ENCODE peak calls at places on chromosome 19, in six cellular contexts. C, Q, J, P, Z and L are unnamed samples.

GRCh38 chr19:16920816-16921529 is 32.2 kb downstream of the F2RL3 start:
- DNase-seq in P (no peak), C (no peak), J (peak; percentile 42), Q (peak; percentile 80), Z (no peak), L (no peak)

GRCh38 chr19:34452671-34453253 is 24.6 kb downstream of the UBA2 start:
- DNase-seq in J (no peak), Z (no peak), Q (no peak), P (no peak), C (no peak), L (no peak)

GRCh38 chr19:33473644-33474305 is 47.8 kb downstream of the PEPD start:
- DNase-seq in Z (no peak), C (peak; percentile 31), Q (no peak), P (no peak), J (no peak), L (no peak)

GRCh38 chr19:50435221-50435620 is 2.5 kb downstream of the MYBPC2 start:
- DNase-seq in C (no peak), P (no peak), Z (no peak), Q (no peak), J (no peak), L (no peak)

GRCh38 chr19:35098413-35099049 is 17.1 kb upstream of the FXYD3 start:
- DNase-seq in Q (no peak), C (no peak), Z (no peak), J (no peak), P (no peak), L (no peak)

GRCh38 chr19:1102407-1103106 is 1.2 kb upstream of the GPX4 start:
- DNase-seq in J (peak; percentile 95), Q (peak; percentile 84), P (peak; percentile 64), C (peak; percentile 95), Z (no peak), L (no peak)

GRCh38 chr19:6891761-6892385 is 4.5 kb downstream of the ADGRE1 start:
- DNase-seq in P (no peak), Z (no peak), Q (no peak), J (no peak), C (no peak), L (no peak)

GRCh38 chr19:55118401-55118991 is 1.1 kb upstream of the PPP1R12C start:
- DNase-seq in J (no peak), P (peak; percentile 35), C (peak; percentile 73), Q (peak; percentile 49), Z (no peak), L (no peak)

GRCh38 chr19:33292595-33293254 is 9.6 kb downstream of the CEBPA start:
- DNase-seq in C (no peak), P (peak; percentile 78), Z (no peak), J (no peak), Q (no peak), L (no peak)

GRCh38 chr19:53068834-53069233 is 24.3 kb downstream of the ERVV-2 start:
- DNase-seq in J (no peak), Q (no peak), P (no peak), C (no peak), Z (no peak), L (no peak)

GRCh38 chr19:53308339-53308811 is 25.2 kb upstream of the ZNF845 start:
- DNase-seq in P (no peak), Z (no peak), J (no peak), C (no peak), Q (peak; percentile 8), L (no peak)

GRCh38 chr19:18149596-18149975 is 3.4 kb upstream of the PIK3R2 start:
- DNase-seq in Q (no peak), J (no peak), P (no peak), C (no peak), Z (no peak), L (no peak)

GRCh38 chr19:22602631-22603272 is 31.4 kb upstream of the ZNF492 start:
- DNase-seq in C (peak; percentile 46), P (no peak), J (no peak), Z (no peak), Q (no peak), L (no peak)

GRCh38 chr19:52541608-52542007 is 14.1 kb downstream of the ZNF808 start:
- DNase-seq in P (no peak), J (no peak), Q (no peak), C (no peak), Z (no peak), L (no peak)

DNA sequence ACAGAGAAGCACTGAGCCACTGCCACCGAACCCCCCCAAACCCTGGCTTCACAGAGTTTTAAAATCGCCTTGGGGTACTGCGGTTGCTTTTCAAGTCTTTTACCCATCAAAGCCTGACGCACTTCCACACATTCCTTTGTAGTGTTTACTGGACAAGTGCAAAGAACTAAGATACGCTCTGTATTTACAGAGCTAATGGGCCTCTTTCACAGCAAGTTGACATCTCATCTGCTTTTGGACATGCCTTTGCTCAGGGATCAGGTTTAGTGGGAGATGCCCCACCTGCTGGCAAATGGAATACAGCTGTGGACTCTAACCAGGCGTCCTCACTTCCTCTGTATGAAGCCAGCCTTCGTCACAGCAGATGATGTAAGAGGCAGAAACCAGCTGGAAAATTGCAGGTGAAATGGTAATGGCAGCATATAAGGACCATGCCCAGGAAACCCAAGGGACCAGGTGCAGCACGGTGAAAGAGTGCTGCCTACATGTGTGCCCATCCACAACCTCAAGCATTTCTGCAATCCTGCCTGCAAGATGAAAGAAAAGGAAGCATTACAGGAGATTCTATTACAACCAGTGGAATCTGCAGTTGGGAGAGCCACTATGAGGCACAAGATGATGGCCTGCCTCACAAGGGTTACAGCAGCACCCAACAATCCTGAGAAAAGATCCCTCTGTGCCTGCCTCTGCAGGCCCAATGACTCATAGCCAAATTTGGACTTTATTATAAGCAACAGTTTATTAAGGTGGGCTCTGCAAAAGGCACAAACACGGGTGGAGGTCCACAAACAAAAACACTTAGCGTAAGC is 34.7 kb downstream of the BRD4 start:
- DNase-seq in J (peak; percentile 59), Q (no peak), C (no peak), P (peak; percentile 43), Z (no peak), L (no peak)
- TF ChIP-seq CTCF in J (peak; percentile 18), Q (no peak), C (no peak), P (no peak), Z (no peak), L (no peak)

GRCh38 chr19:8893419-8893818 is 61.2 kb downstream of the MBD3L1 start:
- DNase-seq in P (no peak), J (no peak), Q (no peak), Z (no peak), C (no peak), L (no peak)
- H3K9me3 ChIP-seq in P (no peaks in the 10 kb centered on the region), J (no peaks in the 10 kb centered on the region), Q (no peaks in the 10 kb centered on the region), Z (no peaks in the 10 kb centered on the region), C (no peaks in the 10 kb centered on the region), L (no peaks in the 10 kb centered on the region)

DNA sequence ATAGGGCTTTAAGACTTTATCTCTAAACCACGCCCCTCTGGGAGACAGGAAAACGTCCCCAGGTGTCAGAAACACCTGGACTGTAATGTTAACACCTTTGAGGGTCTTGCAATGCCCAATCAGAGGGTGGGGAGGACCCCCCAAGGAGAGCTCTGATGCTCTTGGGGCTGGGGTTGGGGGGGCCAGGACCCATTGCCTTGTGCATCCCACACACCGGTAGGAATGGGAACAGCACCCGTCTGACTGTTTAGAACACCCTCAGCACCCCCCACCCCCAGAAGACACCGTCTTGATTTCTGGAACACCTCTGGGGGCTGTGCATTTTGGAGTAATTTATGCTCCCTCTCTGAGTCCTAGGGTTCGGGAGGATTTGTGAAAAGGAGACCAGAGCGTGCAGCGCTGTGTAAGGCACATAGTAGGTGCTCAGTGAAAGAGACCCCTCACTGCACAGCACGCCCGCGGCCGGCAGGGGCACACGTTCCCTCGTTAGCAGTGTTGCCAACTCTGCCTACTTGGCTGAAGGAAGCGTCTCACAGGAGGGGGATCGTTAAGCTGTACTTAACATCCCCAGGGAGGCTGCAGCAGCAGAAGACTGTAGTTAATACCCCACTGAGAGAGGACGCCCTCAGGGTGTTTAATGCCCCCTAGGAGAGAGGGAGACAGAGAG is 2.8 kb upstream of the ERFL start:
- DNase-seq in J (no peak), C (no peak), P (no peak), Z (no peak), Q (no peak), L (no peak)
- TF ChIP-seq CTCF in J (no peak), C (no peak), P (no peak), Z (no peak), Q (no peak), L (no peak)

GRCh38 chr19:56821675-56822074 is 18.9 kb downstream of the PEG3 start:
- DNase-seq in J (no peak), Z (no peak), C (no peak), Q (no peak), P (no peak), L (no peak)

GRCh38 chr19:56821209-56821608 is 19.3 kb downstream of the PEG3 start:
- DNase-seq in J (no peak), C (no peak), Q (no peak), P (no peak), Z (no peak), L (no peak)

GRCh38 chr19:56823417-56823816 is 17.1 kb downstream of the PEG3 start:
- DNase-seq in Q (no peak), J (no peak), P (no peak), Z (no peak), C (no peak), L (no peak)

GRCh38 chr19:56822755-56823154 is 17.8 kb downstream of the PEG3 start:
- DNase-seq in C (no peak), Z (no peak), Q (no peak), P (no peak), J (no peak), L (no peak)

GRCh38 chr19:56823956-56824355 is 16.6 kb downstream of the PEG3 start:
- DNase-seq in P (no peak), Z (no peak), C (no peak), J (no peak), Q (no peak), L (no peak)
- H3K9me3 ChIP-seq in P (no peaks in the 10 kb centered on the region), Z (no peaks in the 10 kb centered on the region), C (no peaks in the 10 kb centered on the region), J (peaks cover 21% of the 10 kb centered on the region), Q (no peaks in the 10 kb centered on the region), L (peaks cover 16% of the 10 kb centered on the region)

DNA sequence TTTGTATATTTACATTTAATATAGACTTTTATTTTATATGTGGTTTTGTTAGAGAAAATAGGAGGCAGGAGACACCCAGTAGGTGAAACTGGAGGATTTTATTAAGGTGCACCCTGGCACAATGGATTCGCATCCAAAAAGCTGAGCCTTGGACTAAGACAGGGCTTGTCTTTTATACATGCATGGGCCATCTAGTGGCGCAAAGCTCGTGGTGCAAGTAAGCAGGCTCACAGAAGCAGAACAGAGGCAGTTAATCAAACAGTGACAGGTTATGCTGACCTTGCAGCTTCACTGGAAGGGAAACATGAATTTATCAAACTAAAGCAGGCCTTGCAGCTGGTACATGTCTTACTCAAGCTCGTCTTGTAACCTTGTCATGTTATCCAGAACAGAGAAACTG is 58.8 kb upstream of the ZNF681 start:
- DNase-seq in Z (no peak), P (peak; percentile 28), C (no peak), J (peak; percentile 4), Q (no peak), L (peak; percentile 29)
- TF ChIP-seq CTCF in Z (no peak), P (peak; percentile 34), C (no peak), J (peak; percentile 53), Q (peak; percentile 52), L (peak; percentile 68)

DNA sequence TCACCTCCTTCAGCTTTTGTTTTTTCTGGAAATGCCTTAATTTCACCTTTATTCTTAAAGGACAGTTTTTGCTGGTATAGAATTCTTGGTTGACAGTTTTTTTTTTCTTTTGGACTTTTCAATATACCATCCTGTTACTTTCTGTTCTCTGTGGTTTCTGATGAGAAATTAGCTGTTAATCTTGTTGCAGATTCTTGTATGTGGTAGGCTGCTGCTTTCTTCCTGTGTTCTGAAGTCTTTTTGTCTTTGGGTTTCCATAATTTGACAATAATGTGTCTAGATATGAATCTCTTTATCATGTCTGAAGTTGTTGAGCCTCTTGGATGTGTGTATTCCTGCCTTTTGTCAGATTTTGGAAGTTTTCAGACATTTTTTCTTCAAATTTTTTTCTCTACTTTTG is 12.0 kb downstream of the ZNF283 start:
- DNase-seq in Z (no peak), Q (no peak), P (no peak), J (no peak), C (no peak), L (no peak)
- H3K9me3 ChIP-seq in Z (peaks cover 80% of the 10 kb centered on the region), Q (peaks cover 58% of the 10 kb centered on the region), P (peaks cover 86% of the 10 kb centered on the region), J (peaks cover 50% of the 10 kb centered on the region), C (peaks cover 90% of the 10 kb centered on the region), L (peaks cover 90% of the 10 kb centered on the region)

GRCh38 chr19:38653028-38653571 is 5.7 kb downstream of the ACTN4 start:
- DNase-seq in J (no peak), P (peak; percentile 78), Q (no peak), C (no peak), Z (no peak), L (no peak)
- TF ChIP-seq CTCF in J (no peak), P (peak; percentile 10), Q (no peak), C (no peak), Z (no peak), L (no peak)